ENCODE peak calls at places on chromosomes 1 and 21, in four cellular contexts. J is GM12891, G is K562, Q is GM12878. K is an unnamed sample.

GRCh38 chr1:87787551-87787950 is 458.9 kb downstream of the LMO4 start:
- DNase-seq in J (no peak), G (no peak), Q (no peak), K (no peak)

GRCh38 chr1:154714638-154715037 is 106.7 kb upstream of the ADAR start:
- DNase-seq in J (no peak), G (no peak), Q (no peak), K (peak)

GRCh38 chr21:21737186-21737585 is 739.0 kb downstream of the NCAM2 start:
- DNase-seq in J (no peak), G (no peak), Q (no peak), K (no peak)

GRCh38 chr1:98962156-98962555 is 42.5 kb downstream of the PLPPR5 start:
- DNase-seq in J (no peak), G (no peak), Q (no peak), K (no peak)

GRCh38 chr1:86750530-86750929 is 46.2 kb downstream of the SH3GLB1 start:
- DNase-seq in J (no peak), G (no peak), Q (no peak), K (no peak)

GRCh38 chr1:32786856-32787255 is 30.3 kb downstream of the YARS1 start:
- DNase-seq in J (no peak), G (no peak), Q (no peak), K (no peak)

GRCh38 chr1:86205741-86206140 is 49.2 kb upstream of the COL24A1 start:
- DNase-seq in J (no peak), G (no peak), Q (no peak), K (no peak)

GRCh38 chr1:109277434-109278204 is 5.3 kb downstream of the PSRC1 start:
- DNase-seq in J (peak), G (peak), Q (peak), K (peak)

GRCh38 chr1:63524166-63524565 is 841 bp downstream of the EFCAB7 start:
- DNase-seq in J (no peak), G (no peak), Q (no peak), K (no peak)

GRCh38 chr1:196403803-196404690 is 204.2 kb downstream of the KCNT2 start:
- DNase-seq in J (no peak), G (no peak), Q (no peak), K (no peak)

GRCh38 chr1:116806245-116806644 is 52.0 kb downstream of the CD2 start:
- DNase-seq in J (no peak), G (no peak), Q (peak), K (no peak)

GRCh38 chr1:79271759-79272158 is 265.2 kb upstream of the ADGRL4 start:
- DNase-seq in J (no peak), G (no peak), Q (no peak), K (no peak)

GRCh38 chr1:113021430-113022085 is 51.4 kb upstream of the LRIG2 start:
- DNase-seq in J (no peak), G (no peak), Q (no peak), K (no peak)

GRCh38 chr1:207396360-207396759 is 57.8 kb upstream of the CR2 start:
- DNase-seq in J (no peak), G (no peak), Q (no peak), K (no peak)

GRCh38 chr1:63810936-63811335 is 37.1 kb downstream of the ROR1 start:
- DNase-seq in J (no peak), G (no peak), Q (no peak), K (no peak)

GRCh38 chr1:9537863-9538668 is 1.2 kb upstream of the SLC25A33 start:
- DNase-seq in J (no peak), G (no peak), Q (no peak), K (no peak)

GRCh38 chr1:44947060-44947773 is 39.2 kb downstream of the EIF2B3 start:
- DNase-seq in J (no peak), G (no peak), Q (no peak), K (no peak)

GRCh38 chr1:162207862-162208261 is 138.4 kb downstream of the NOS1AP start:
- DNase-seq in J (no peak), G (no peak), Q (no peak), K (no peak)

GRCh38 chr1:19505694-19506457 is 20.5 kb upstream of the CAPZB start:
- DNase-seq in J (no peak), G (no peak), Q (peak), K (peak)

GRCh38 chr21:32475162-32475812 is 62.8 kb downstream of the EVA1C start:
- DNase-seq in J (no peak), G (no peak), Q (no peak), K (no peak)
- TF ChIP-seq SPI1 in J (no peak), G (no peak), Q (no peak), K (no peak)

GRCh38 chr1:218346391-218347204 is 1.5 kb downstream of the TGFB2 start:
- DNase-seq in J (no peak), G (no peak), Q (no peak), K (no peak)
- TF ChIP-seq SPI1 in J (no peak), G (no peak), Q (no peak), K (no peak)

GRCh38 chr1:2105781-2106524 is 55.7 kb downstream of the PRKCZ start:
- DNase-seq in J (no peak), G (no peak), Q (no peak), K (no peak)
- TF ChIP-seq SPI1 in J (no peak), G (no peak), Q (no peak), K (no peak)

GRCh38 chr21:15638856-15639549 is 90.8 kb upstream of the USP25 start:
- DNase-seq in J (no peak), G (no peak), Q (no peak), K (no peak)
- TF ChIP-seq SPI1 in J (no peak), G (no peak), Q (no peak), K (no peak)

K was measured in HL-60.